ENCODE peak calls at places on chromosome 20, in ten cellular contexts. N is prostate gland; W is RWPE1; I is transverse colon; T is endothelial cell of umbilical vein; U is mesendoderm; J is tibial artery; M is CD8-positive, alpha-beta memory T cell; X is RWPE2; L is suprapubic skin. A is an unnamed sample.

GRCh38 chr20:8148501-8148900 is 16.4 kb downstream of the PLCB1 start:
- DNase-seq in N (no peak), W (no peak), I (no peak), T (peak; percentile 89), U (no peak), J (no peak), M (no peak), X (no peak), L (no peak), A (no peak)

GRCh38 chr20:11497543-11497942 is 420.1 kb upstream of the BTBD3 start:
- DNase-seq in N (no peak), W (no peak), I (no peak), T (no peak), U (peak; percentile 8), J (no peak), M (no peak), X (no peak), L (no peak), A (no peak)

GRCh38 chr20:49990310-49990720 is 7.5 kb downstream of the SNAI1 start:
- DNase-seq in N (peak; percentile 58), W (no peak), I (no peak), T (no peak), U (peak; percentile 81), J (no peak), M (no peak), X (no peak), L (no peak), A (no peak)

GRCh38 chr20:45919951-45920794 is 8.2 kb upstream of the PLTP start:
- DNase-seq in N (no peak), W (no peak), I (no peak), T (peak; percentile 80), U (no peak), J (no peak), M (no peak), X (no peak), L (no peak), A (no peak)

GRCh38 chr20:35871311-35871771 is 83.0 kb downstream of the SCAND1 start:
- DNase-seq in N (peak; percentile 44), W (peak; percentile 81), I (peak; percentile 11), T (peak; percentile 79), U (no peak), J (peak; percentile 22), M (no peak), X (peak; percentile 96), L (no peak), A (no peak)

GRCh38 chr20:46562373-46563169 is 12.1 kb upstream of the OCSTAMP start:
- DNase-seq in N (peak; percentile 65), W (peak; percentile 93), I (peak; percentile 73), T (peak; percentile 80), U (peak; percentile 93), J (peak; percentile 85), M (no peak), X (no peak), L (peak; percentile 89), A (peak; percentile 79)

GRCh38 chr20:2335096-2335495 is 39.3 kb downstream of the TGM3 start:
- DNase-seq in N (no peak), W (no peak), I (no peak), T (no peak), U (no peak), J (no peak), M (no peak), X (no peak), L (peak; percentile 60), A (no peak)

GRCh38 chr20:61260905-61261304 is 8.8 kb downstream of the CDH4 start:
- DNase-seq in N (no peak), W (no peak), I (no peak), T (no peak), U (peak; percentile 57), J (no peak), M (no peak), X (no peak), L (no peak), A (no peak)

GRCh38 chr20:54208492-54209044 is 681 bp downstream of the PFDN4 start:
- DNase-seq in N (no peak), W (peak; percentile 55), I (no peak), T (peak; percentile 59), U (peak; percentile 47), J (no peak), M (no peak), X (no peak), L (no peak), A (no peak)

DNA sequence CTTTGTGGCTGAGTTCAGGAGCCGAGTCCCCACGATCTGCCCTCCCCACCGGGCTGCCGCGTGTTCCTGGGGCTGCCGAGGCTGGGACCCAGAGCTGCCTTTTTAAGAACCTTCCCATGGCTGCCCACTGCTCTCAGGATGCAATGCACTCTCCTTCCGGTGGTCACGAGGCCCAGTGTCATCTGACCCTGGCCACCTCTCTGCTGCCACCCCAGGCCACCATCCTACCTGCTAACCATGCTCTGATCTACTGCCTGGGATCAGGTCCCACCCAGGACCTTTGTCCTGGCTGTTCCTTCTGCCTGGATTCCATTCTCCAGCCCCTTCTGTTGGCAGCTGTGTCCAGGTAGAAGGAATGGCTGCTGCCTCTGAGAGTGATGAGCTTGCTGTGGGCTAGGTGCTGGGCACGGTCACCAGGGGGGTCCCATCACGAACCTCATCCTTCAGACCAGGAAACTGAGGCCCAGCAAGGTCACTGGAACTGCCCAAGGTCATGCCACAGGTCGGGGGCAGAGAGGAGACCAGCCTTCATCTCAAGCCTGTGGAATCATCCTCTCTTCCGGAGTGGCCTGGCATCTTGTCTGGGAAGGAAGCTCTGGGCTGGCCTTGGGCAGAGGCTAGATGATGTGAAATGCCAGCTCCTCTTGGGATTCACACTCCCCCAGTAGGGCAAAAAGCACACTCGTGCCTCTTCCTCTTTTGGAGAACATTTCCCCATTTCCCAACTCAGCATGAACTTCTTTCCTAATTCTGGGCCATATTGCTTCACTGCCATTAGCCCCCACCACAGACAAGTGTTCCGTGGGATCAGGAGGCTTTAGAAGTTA is 20.5 kb downstream of the PCK1 start:
- DNase-seq in N (no peak), W (no peak), I (no peak), T (no peak), U (no peak), J (peak; percentile 59), M (no peak), X (peak; percentile 76), L (no peak), A (no peak)
- H3K27ac ChIP-seq in N (no peak overlapping the region), W (no peak overlapping the region), I (peak overlapping the region; percentile 56), T (no peak overlapping the region), U (no peak overlapping the region), J (peak overlapping the region; percentile 87), M (no peak overlapping the region), X (no peak overlapping the region), L (no peak overlapping the region), A (peak overlapping the region; percentile 79)

GRCh38 chr20:3691306-3691705 is 9.5 kb upstream of the ADAM33 start:
- DNase-seq in N (no peak), W (no peak), I (no peak), T (no peak), U (no peak), J (no peak), M (no peak), X (no peak), L (no peak), A (no peak)

GRCh38 chr20:3694864-3695263 is 13.1 kb upstream of the ADAM33 start:
- DNase-seq in N (no peak), W (no peak), I (no peak), T (no peak), U (no peak), J (no peak), M (no peak), X (no peak), L (no peak), A (no peak)

GRCh38 chr20:3691897-3692296 is 10.1 kb upstream of the ADAM33 start:
- DNase-seq in N (no peak), W (no peak), I (no peak), T (no peak), U (no peak), J (no peak), M (no peak), X (no peak), L (no peak), A (no peak)

GRCh38 chr20:3692706-3693294 is 11.0 kb upstream of the ADAM33 start:
- DNase-seq in N (no peak), W (no peak), I (no peak), T (no peak), U (no peak), J (no peak), M (no peak), X (no peak), L (no peak), A (no peak)

GRCh38 chr20:3693376-3693775 is 11.6 kb upstream of the ADAM33 start:
- DNase-seq in N (no peak), W (no peak), I (no peak), T (no peak), U (no peak), J (no peak), M (no peak), X (no peak), L (no peak), A (no peak)
- H3K27ac ChIP-seq in N (no peak overlapping the region), W (no peak overlapping the region), I (no peak overlapping the region), T (no peak overlapping the region), U (no peak overlapping the region), J (no peak overlapping the region), M (no peak overlapping the region), X (no peak overlapping the region), L (no peak overlapping the region), A (no peak overlapping the region)

DNA sequence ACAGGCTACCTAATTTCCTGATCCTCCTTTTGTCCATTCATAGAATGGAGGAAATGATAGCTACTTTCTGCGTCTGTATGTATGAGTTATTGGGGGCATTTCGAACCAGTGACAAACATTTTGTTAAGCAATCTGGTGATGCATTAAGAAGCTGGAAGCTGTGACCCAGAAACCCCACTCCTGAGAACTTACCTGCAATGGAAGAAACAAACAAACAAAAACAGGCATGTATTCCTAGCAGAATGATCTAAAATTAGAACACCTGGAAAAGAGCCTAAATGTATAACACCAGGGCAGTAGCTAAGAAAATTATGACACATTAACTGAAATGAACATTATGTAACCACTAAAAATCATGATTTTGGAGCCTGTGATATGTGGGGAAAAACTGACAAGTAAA is 33.4 kb upstream of the PRND start:
- DNase-seq in N (no peak), W (no peak), I (no peak), T (no peak), U (no peak), J (no peak), M (no peak), X (no peak), L (peak; percentile 9), A (no peak)
- H3K27ac ChIP-seq in N (no peak overlapping the region), W (no peak overlapping the region), I (peak overlapping the region; percentile 90), T (no peak overlapping the region), U (no peak overlapping the region), J (no peak overlapping the region), M (no peak overlapping the region), X (peak overlapping the region; percentile 94), L (no peak overlapping the region), A (no peak overlapping the region)

DNA sequence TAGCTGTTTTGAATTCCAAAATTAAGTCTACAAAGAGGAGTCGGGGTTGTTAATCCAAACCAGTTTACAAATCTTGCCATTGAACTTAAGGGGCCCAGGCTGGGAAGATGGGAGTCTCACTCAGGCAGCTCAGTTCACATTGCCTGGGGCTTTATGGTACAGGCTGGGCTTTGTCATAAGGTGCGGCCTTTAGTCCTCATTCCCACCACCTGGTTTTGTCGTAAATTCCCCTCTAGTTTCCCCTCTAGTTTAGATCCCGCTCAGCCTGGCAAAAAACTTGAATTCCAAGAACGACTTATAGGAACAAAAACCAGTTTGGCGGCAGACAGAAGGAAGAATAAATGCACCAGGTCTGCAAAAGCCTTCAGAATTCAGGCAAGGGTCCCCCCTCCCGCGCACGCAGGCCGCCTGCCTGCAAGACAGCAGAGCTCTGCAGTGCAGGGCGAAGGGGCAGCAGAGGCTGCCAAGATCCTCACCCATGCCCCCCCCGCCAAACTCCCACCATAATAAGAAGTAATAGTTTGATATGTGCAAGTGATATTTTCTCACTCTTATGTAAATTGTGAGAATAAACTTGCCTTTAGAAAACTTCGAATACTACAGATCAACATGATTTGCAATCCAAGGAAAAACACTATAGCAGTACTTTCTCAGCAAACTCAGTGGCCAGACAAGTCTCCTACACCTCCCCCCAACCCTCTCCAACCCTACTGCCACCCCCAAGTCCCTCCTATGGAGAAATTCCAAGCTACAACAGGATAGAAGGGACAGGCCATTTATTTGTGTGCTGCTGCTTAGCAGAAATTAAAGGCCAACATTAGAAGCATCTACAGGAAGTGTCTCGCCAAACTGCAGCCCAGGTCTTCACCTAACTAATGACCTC is 4.0 kb downstream of the BMP7 start:
- DNase-seq in N (no peak), W (no peak), I (no peak), T (no peak), U (peak; percentile 51), J (no peak), M (no peak), X (no peak), L (no peak), A (no peak)
- H3K27ac ChIP-seq in N (no peak overlapping the region), W (no peak overlapping the region), I (no peak overlapping the region), T (no peak overlapping the region), U (no peak overlapping the region), J (no peak overlapping the region), M (no peak overlapping the region), X (no peak overlapping the region), L (no peak overlapping the region), A (no peak overlapping the region)

A was measured in coronary artery.